ENCODE peak calls at places on chromosome 19, in five cellular contexts. A, V, M, C and U are unnamed samples.

GRCh38 chr19:6536138-6536671 is 5.4 kb downstream of the TNFSF9 start:
- DNase-seq in A (no peak), V (peak; percentile 53), M (peak; percentile 56), C (no peak), U (peak; percentile 83)

GRCh38 chr19:10408511-10409291 is 5.4 kb upstream of the CDC37 start:
- DNase-seq in A (no peak), V (no peak), M (no peak), C (no peak), U (no peak)

GRCh38 chr19:39448271-39448670 is 2.9 kb downstream of the SUPT5H start:
- DNase-seq in A (peak; percentile 51), V (peak; percentile 69), M (no peak), C (no peak), U (peak; percentile 75)

GRCh38 chr19:50198431-50199253 is 4.8 kb upstream of the MYH14 start:
- DNase-seq in A (no peak), V (no peak), M (no peak), C (no peak), U (no peak)

GRCh38 chr19:51368366-51369282 is at the start of gene CLDND2:
- DNase-seq in A (no peak), V (peak; percentile 2), M (no peak), C (no peak), U (no peak)

GRCh38 chr19:8030906-8031305 is 21.7 kb upstream of the CCL25 start:
- DNase-seq in A (no peak), V (no peak), M (no peak), C (no peak), U (no peak)

GRCh38 chr19:51712461-51713081 is 11.2 kb downstream of the HAS1 start:
- DNase-seq in A (peak; percentile 35), V (peak; percentile 64), M (peak; percentile 73), C (peak; percentile 27), U (peak; percentile 85)

GRCh38 chr19:590396-590745 is 690 bp downstream of the HCN2 start:
- DNase-seq in A (peak; percentile 30), V (no peak), M (peak; percentile 66), C (peak; percentile 30), U (peak; percentile 11)

GRCh38 chr19:8663920-8664670 is 33.7 kb downstream of the NFILZ start:
- DNase-seq in A (no peak), V (no peak), M (no peak), C (no peak), U (no peak)

GRCh38 chr19:49497047-49497789 is 984 bp downstream of the RPS11 start:
- DNase-seq in A (peak; percentile 47), V (peak; percentile 61), M (peak; percentile 69), C (peak; percentile 65), U (peak; percentile 65)

GRCh38 chr19:46390866-46391265 is 22.5 kb downstream of the CCDC8 start:
- DNase-seq in A (no peak), V (no peak), M (no peak), C (no peak), U (no peak)

GRCh38 chr19:58395979-58396627 is 647 bp downstream of the RNF225 start:
- DNase-seq in A (no peak), V (no peak), M (peak; percentile 61), C (no peak), U (no peak)

GRCh38 chr19:4508698-4509097 is 9.6 kb downstream of the PLIN4 start:
- DNase-seq in A (no peak), V (no peak), M (no peak), C (no peak), U (no peak)

GRCh38 chr19:5189318-5189607 is 151.3 kb downstream of the PTPRS start:
- DNase-seq in A (no peak), V (no peak), M (no peak), C (no peak), U (no peak)

GRCh38 chr19:47660435-47660832 is 51.5 kb downstream of the BICRA start:
- DNase-seq in A (no peak), V (peak; percentile 95), M (no peak), C (no peak), U (peak; percentile 74)

GRCh38 chr19:48506138-48506733 is 5.4 kb downstream of the LMTK3 start:
- DNase-seq in A (peak; percentile 47), V (peak; percentile 59), M (peak; percentile 47), C (peak; percentile 64), U (peak; percentile 50)

GRCh38 chr19:51128227-51128626 is 3.5 kb downstream of the SIGLEC9 start:
- DNase-seq in A (no peak), V (no peak), M (no peak), C (no peak), U (no peak)

GRCh38 chr19:35703343-35703742 is 1.0 kb upstream of the ZBTB32 start:
- DNase-seq in A (no peak), V (no peak), M (no peak), C (no peak), U (no peak)

GRCh38 chr19:5131866-5132561 is 163.1 kb downstream of the KDM4B start:
- DNase-seq in A (no peak), V (peak; percentile 59), M (peak; percentile 78), C (no peak), U (peak; percentile 76)

GRCh38 chr19:52188822-52189744 is 769 bp upstream of the PPP2R1A start:
- DNase-seq in A (no peak), V (no peak), M (no peak), C (no peak), U (no peak)

GRCh38 chr19:57789288-57789687 is 19.8 kb downstream of the ZNF586 start:
- DNase-seq in A (no peak), V (no peak), M (no peak), C (no peak), U (no peak)

GRCh38 chr19:33800012-33800680 is 3.5 kb downstream of the KCTD15 start:
- DNase-seq in A (no peak), V (no peak), M (no peak), C (no peak), U (no peak)
- H3K4me1 ChIP-seq in A (no peaks in the 10 kb centered on the region), V (no peaks in the 10 kb centered on the region), M (peaks cover 8% of the 10 kb centered on the region), C (no peaks in the 10 kb centered on the region), U (peaks cover 3% of the 10 kb centered on the region)

GRCh38 chr19:45323671-45324081 is 1.0 kb upstream of the CKM start:
- DNase-seq in A (no peak), V (no peak), M (peak; percentile 56), C (no peak), U (no peak)

GRCh38 chr19:45321848-45322247 is 827 bp downstream of the CKM start:
- DNase-seq in A (no peak), V (no peak), M (no peak), C (no peak), U (no peak)

GRCh38 chr19:45322311-45322710 is 364 bp downstream of the CKM start:
- DNase-seq in A (no peak), V (no peak), M (peak; percentile 37), C (no peak), U (no peak)

GRCh38 chr19:45324349-45324907 is 1.8 kb upstream of the CKM start:
- DNase-seq in A (no peak), V (peak; percentile 16), M (no peak), C (no peak), U (no peak)

GRCh38 chr19:45322744-45323281 is at the start of gene CKM:
- DNase-seq in A (no peak), V (no peak), M (no peak), C (no peak), U (no peak)
- H2AFZ ChIP-seq in A (peak within 1 kb of the TSS; percentile 87), V (no peak within 1 kb of the TSS), M (peak within 1 kb of the TSS; percentile 78), C (no peak within 1 kb of the TSS), U (no peak within 1 kb of the TSS)

DNA sequence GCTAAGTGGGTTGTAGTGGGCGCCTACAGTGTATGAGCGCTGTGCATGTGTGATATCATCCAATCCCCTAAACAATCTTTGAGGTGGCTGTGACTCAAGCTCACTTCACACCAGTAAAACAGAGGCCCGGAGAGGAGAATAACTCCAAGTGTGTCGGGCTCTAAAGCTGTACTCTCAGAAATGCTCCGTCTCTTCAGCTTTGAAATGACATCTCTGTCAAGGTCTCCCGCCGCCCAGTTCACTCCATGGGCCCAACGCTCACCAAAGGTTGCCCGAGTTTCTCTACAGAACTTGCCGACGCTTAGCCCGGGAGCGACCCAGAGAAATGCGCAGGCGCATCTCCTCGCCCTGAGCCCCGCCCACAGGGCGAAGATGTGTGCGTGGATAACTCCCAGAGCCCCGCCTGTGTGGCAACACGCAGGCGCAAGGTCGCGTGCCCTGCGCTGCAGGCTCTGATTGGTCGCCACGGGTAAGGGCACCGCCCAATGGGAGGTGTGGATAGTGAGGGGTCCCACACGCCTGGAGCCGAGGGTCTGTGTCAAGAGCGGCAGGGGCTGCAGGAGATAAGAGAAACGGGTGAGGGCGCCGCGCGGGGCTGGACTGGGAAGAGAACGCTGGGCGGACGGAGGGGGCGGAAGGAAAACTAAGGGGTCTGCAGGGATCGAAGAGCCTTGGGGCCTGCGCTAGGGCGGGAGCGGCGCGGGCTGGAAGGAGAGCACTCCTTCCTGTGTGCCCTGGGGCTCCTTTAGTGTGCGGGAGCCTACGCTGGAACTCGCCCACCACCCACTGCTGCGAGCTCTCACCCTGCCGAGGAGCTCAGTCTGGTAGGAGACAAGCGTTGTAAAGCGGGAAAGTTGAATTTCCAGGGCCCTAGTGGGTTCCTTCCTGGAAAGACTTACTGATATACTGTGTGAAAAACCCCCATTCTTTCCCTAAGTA is at the start of gene ZNF526:
- DNase-seq in A (peak; percentile 97), V (peak; percentile 92), M (peak; percentile 100), C (peak; percentile 97), U (peak; percentile 96)
- H3K4me1 ChIP-seq in A (peaks cover 11% of the 10 kb centered on the region), V (peaks cover 35% of the 10 kb centered on the region), M (peaks cover 28% of the 10 kb centered on the region), C (peaks cover 8% of the 10 kb centered on the region), U (peaks cover 22% of the 10 kb centered on the region)

GRCh38 chr19:12564016-12564664 is 12.9 kb upstream of the ZNF564 start:
- DNase-seq in A (peak; percentile 88), V (peak; percentile 75), M (peak; percentile 87), C (peak; percentile 89), U (peak; percentile 96)
- H2AFZ ChIP-seq in A (peak overlapping the region; percentile 83), V (no peak overlapping the region), M (peak overlapping the region; percentile 65), C (peak overlapping the region; percentile 51), U (peak overlapping the region; percentile 46)

DNA sequence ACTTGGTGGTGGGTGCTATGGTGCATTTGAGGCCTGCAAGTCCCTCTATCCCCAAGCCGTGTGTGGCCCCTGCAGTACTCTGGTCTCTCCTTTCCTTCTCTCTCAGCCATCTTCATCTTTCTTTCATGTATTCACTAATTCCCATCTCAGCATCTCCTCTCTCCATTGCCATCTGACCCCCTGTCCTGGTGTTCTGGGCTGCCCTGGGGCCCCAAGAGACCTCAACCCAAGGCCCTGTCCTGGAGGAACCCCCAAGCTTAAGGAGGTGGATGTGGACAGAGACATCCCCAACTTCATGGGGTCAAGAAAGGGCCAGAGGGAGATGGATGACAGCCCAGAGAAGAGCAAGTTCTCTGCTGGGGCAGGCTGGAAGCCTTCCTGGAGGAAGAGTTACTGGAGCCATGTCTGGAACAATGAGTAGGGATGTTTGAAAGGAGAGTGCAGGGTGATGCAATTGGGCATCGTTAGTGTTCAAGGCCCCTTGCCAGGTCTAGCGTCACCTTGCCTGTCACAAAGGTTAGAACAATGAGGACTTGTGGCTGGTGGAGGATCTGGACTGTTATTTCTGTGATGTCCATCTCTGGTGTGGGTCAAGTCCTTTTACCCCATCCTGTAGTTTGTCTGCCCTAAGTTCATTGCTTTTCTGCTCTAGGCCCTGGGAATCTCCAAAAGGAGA is 3.5 kb downstream of the CYP4F3 start:
- DNase-seq in A (no peak), V (no peak), M (no peak), C (no peak), U (no peak)
- H3K4me1 ChIP-seq in A (no peaks in the 10 kb centered on the region), V (peaks cover 36% of the 10 kb centered on the region), M (no peaks in the 10 kb centered on the region), C (no peaks in the 10 kb centered on the region), U (peaks cover 11% of the 10 kb centered on the region)

GRCh38 chr19:2427323-2428026 is at the start of gene TIMM13:
- DNase-seq in A (peak; percentile 95), V (peak; percentile 81), M (peak; percentile 100), C (peak; percentile 98), U (peak; percentile 93)
- H2AFZ ChIP-seq in A (peak within 1 kb of the TSS; percentile 100), V (peak within 1 kb of the TSS; percentile 88), M (peak within 1 kb of the TSS; percentile 93), C (peak within 1 kb of the TSS; percentile 93), U (peak within 1 kb of the TSS; percentile 69)